ENCODE peak calls at places on chromosomes 4 and X, in seven cellular contexts. One of them, this sample, is unnamed. For H3K4me1, the result is how much of the 10 kb centered on the place peaks cover.

GRCh38 chr4:144696376-144696775 is 50.4 kb downstream of the HHIP start:
- DNase-seq in HCT116: no peak
- DNase-seq in H1: no peak
- DNase-seq in HepG2: no peak
- DNase-seq in GM12878: no peak
- DNase-seq in K562: no peak
- DNase-seq in SK-N-SH: no peak
- DNase-seq in this sample: no peak

GRCh38 chr4:140755811-140756291 is 334 bp downstream of the TBC1D9 start:
- DNase-seq in GM12878: no peak
- DNase-seq in K562: no peak
- DNase-seq in HepG2: no peak
- DNase-seq in H1: no peak
- DNase-seq in SK-N-SH: peak
- DNase-seq in HCT116: no peak
- DNase-seq in this sample: no peak

GRCh38 chr4:186651624-186652023 is 72.0 kb downstream of the FAT1 start:
- DNase-seq in SK-N-SH: no peak
- DNase-seq in HCT116: no peak
- DNase-seq in H1: no peak
- DNase-seq in K562: no peak
- DNase-seq in HepG2: no peak
- DNase-seq in GM12878: no peak
- DNase-seq in this sample: no peak

GRCh38 chr4:113958766-113959540 is 20.5 kb downstream of the ARSJ start:
- DNase-seq in SK-N-SH: no peak
- DNase-seq in HepG2: peak
- DNase-seq in GM12878: no peak
- DNase-seq in HCT116: peak
- DNase-seq in H1: no peak
- DNase-seq in K562: no peak
- DNase-seq in this sample: no peak

GRCh38 chrX:24466025-24466424 is 939 bp downstream of the PDK3 start:
- DNase-seq in GM12878: no peak
- DNase-seq in H1: no peak
- DNase-seq in HCT116: no peak
- DNase-seq in HepG2: no peak
- DNase-seq in K562: no peak
- DNase-seq in SK-N-SH: no peak
- DNase-seq in this sample: no peak

GRCh38 chr4:93409035-93409434 is 419.5 kb upstream of the ATOH1 start:
- DNase-seq in GM12878: no peak
- DNase-seq in HepG2: no peak
- DNase-seq in SK-N-SH: no peak
- DNase-seq in H1: no peak
- DNase-seq in HCT116: no peak
- DNase-seq in K562: no peak
- DNase-seq in this sample: peak

GRCh38 chrX:2703991-2704369 is 12.9 kb downstream of the CD99 start:
- DNase-seq in K562: no peak
- DNase-seq in HepG2: no peak
- DNase-seq in GM12878: no peak
- DNase-seq in H1: no peak
- DNase-seq in HCT116: no peak
- DNase-seq in SK-N-SH: no peak
- DNase-seq in this sample: no peak

GRCh38 chrX:131746491-131746968 is 202.7 kb downstream of the OR13H1 start:
- DNase-seq in HepG2: no peak
- DNase-seq in H1: no peak
- DNase-seq in GM12878: peak
- DNase-seq in SK-N-SH: peak
- DNase-seq in HCT116: peak
- DNase-seq in K562: peak
- DNase-seq in this sample: peak

GRCh38 chrX:153649178-153649914 is 2.3 kb downstream of the DUSP9 start:
- DNase-seq in H1: no peak
- DNase-seq in GM12878: no peak
- DNase-seq in SK-N-SH: peak
- DNase-seq in K562: peak
- DNase-seq in HepG2: peak
- DNase-seq in HCT116: no peak
- DNase-seq in this sample: no peak

GRCh38 chr4:172938870-172939269 is 229.7 kb upstream of the GALNT7 start:
- DNase-seq in SK-N-SH: no peak
- DNase-seq in HCT116: no peak
- DNase-seq in HepG2: no peak
- DNase-seq in GM12878: no peak
- DNase-seq in H1: no peak
- DNase-seq in K562: no peak
- DNase-seq in this sample: no peak

GRCh38 chr4:147480891-147481576 is at the start of gene EDNRA:
- DNase-seq in GM12878: no peak
- DNase-seq in SK-N-SH: peak
- DNase-seq in HepG2: no peak
- DNase-seq in HCT116: no peak
- DNase-seq in H1: no peak
- DNase-seq in K562: no peak
- DNase-seq in this sample: peak

GRCh38 chr4:14816592-14817273 is 185.5 kb upstream of the CPEB2 start:
- DNase-seq in SK-N-SH: peak
- DNase-seq in GM12878: no peak
- DNase-seq in HepG2: no peak
- DNase-seq in K562: no peak
- DNase-seq in H1: no peak
- DNase-seq in HCT116: no peak
- DNase-seq in this sample: no peak

GRCh38 chr4:29571322-29571721 is 1148.8 kb upstream of the PCDH7 start:
- DNase-seq in GM12878: no peak
- DNase-seq in K562: no peak
- DNase-seq in SK-N-SH: no peak
- DNase-seq in HepG2: no peak
- DNase-seq in HCT116: no peak
- DNase-seq in H1: no peak
- DNase-seq in this sample: no peak

GRCh38 chr4:27068151-27068862 is 207.7 kb downstream of the STIM2 start:
- DNase-seq in K562: no peak
- DNase-seq in H1: no peak
- DNase-seq in SK-N-SH: no peak
- DNase-seq in HepG2: no peak
- DNase-seq in HCT116: no peak
- DNase-seq in GM12878: no peak
- DNase-seq in this sample: no peak

GRCh38 chrX:39903937-39904336 is 193.8 kb downstream of the BCOR start:
- DNase-seq in SK-N-SH: no peak
- DNase-seq in GM12878: no peak
- DNase-seq in H1: no peak
- DNase-seq in K562: no peak
- DNase-seq in HepG2: no peak
- DNase-seq in HCT116: no peak
- DNase-seq in this sample: no peak

GRCh38 chr4:95095352-95095974 is 337.7 kb downstream of the BMPR1B start:
- DNase-seq in GM12878: no peak
- DNase-seq in HCT116: peak
- DNase-seq in K562: no peak
- DNase-seq in HepG2: peak
- DNase-seq in H1: no peak
- DNase-seq in SK-N-SH: peak
- DNase-seq in this sample: no peak

GRCh38 chr4:48546336-48546735 is 56.3 kb downstream of the ZAR1 start:
- DNase-seq in GM12878: peak
- DNase-seq in K562: peak
- DNase-seq in HepG2: peak
- DNase-seq in HCT116: peak
- DNase-seq in H1: no peak
- DNase-seq in SK-N-SH: no peak
- DNase-seq in this sample: no peak

GRCh38 chr4:184617611-184618196 is 31.5 kb downstream of the CASP3 start:
- DNase-seq in SK-N-SH: no peak
- DNase-seq in H1: peak
- DNase-seq in HCT116: no peak
- DNase-seq in K562: no peak
- DNase-seq in GM12878: no peak
- DNase-seq in HepG2: no peak
- DNase-seq in this sample: peak

GRCh38 chr4:76809594-76810305 is 88.2 kb downstream of the SOWAHB start:
- DNase-seq in GM12878: no peak
- DNase-seq in H1: no peak
- DNase-seq in HepG2: peak
- DNase-seq in HCT116: no peak
- DNase-seq in K562: peak
- DNase-seq in SK-N-SH: no peak
- DNase-seq in this sample: no peak

GRCh38 chr4:127525585-127525984 is 107.2 kb upstream of the INTU start:
- DNase-seq in GM12878: no peak
- DNase-seq in SK-N-SH: no peak
- DNase-seq in K562: peak
- DNase-seq in HCT116: no peak
- DNase-seq in H1: no peak
- DNase-seq in HepG2: no peak
- DNase-seq in this sample: no peak

GRCh38 chr4:86935499-86935832 is 655 bp downstream of the AFF1 start:
- DNase-seq in SK-N-SH: peak
- DNase-seq in HCT116: no peak
- DNase-seq in GM12878: no peak
- DNase-seq in H1: no peak
- DNase-seq in K562: no peak
- DNase-seq in HepG2: no peak
- DNase-seq in this sample: no peak

GRCh38 chr4:168694669-168695068 is 197.8 kb downstream of the PALLD start:
- DNase-seq in HCT116: no peak
- DNase-seq in HepG2: no peak
- DNase-seq in GM12878: no peak
- DNase-seq in H1: no peak
- DNase-seq in K562: no peak
- DNase-seq in SK-N-SH: no peak
- DNase-seq in this sample: no peak

GRCh38 chr4:23877758-23878229 is 12.1 kb downstream of the PPARGC1A start:
- DNase-seq in SK-N-SH: no peak
- DNase-seq in H1: no peak
- DNase-seq in K562: no peak
- DNase-seq in HepG2: peak
- DNase-seq in HCT116: no peak
- DNase-seq in GM12878: no peak
- DNase-seq in this sample: no peak

GRCh38 chrX:15761564-15762191 is 23.6 kb downstream of the CA5B start:
- DNase-seq in HCT116: no peak
- DNase-seq in SK-N-SH: peak
- DNase-seq in K562: peak
- DNase-seq in HepG2: no peak
- DNase-seq in GM12878: no peak
- DNase-seq in H1: no peak
- DNase-seq in this sample: peak

DNA sequence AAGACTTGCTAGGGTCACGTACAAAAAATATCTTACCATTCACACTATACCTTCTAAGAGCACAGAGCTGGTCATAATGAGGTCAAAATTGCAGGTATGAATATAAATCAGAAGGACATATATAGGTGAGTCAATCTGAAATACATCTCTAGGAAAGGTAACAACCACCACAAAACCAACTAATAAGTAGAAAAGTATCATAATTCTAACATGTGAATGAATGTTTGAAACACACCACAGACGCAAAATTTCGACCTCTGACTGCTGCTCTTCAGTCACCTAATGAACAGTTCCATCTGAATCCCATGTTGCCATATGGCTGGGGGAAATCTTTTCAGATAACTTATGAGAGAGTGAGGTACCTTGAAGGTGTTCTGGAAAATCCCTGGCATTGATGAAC is 22.1 kb downstream of the STAP1 start:
- DNase-seq in SK-N-SH: no peak
- DNase-seq in K562: no peak
- DNase-seq in H1: no peak
- DNase-seq in GM12878: no peak
- DNase-seq in HCT116: no peak
- DNase-seq in HepG2: no peak
- DNase-seq in this sample: no peak
- H3K4me1 ChIP-seq in SK-N-SH: under half
- H3K4me1 ChIP-seq in K562: under half
- H3K4me1 ChIP-seq in H1: under half
- H3K4me1 ChIP-seq in GM12878: under half
- H3K4me1 ChIP-seq in HCT116: under half
- H3K4me1 ChIP-seq in HepG2: under half
- H3K4me1 ChIP-seq in this sample: under half

DNA sequence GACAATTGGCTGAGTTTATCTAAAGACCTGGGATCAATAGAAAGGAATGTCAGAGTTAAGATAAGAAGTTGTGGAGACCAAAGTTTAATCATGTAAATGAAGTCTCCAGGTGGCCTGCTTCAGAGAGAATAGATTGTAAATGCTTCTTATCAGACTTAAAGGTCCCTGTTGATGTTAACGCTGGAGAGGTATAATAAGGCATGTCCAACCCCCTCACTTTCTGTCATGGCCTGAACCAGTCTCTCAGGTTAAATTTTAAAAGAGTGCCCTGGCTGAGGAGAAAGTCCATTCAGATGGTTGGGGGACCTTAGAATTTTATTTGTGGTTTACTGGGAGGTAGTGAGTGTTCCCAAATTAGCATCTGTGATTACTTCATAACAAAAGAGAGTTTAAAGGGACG is 86.7 kb downstream of the AKAP4 start:
- DNase-seq in K562: no peak
- DNase-seq in H1: no peak
- DNase-seq in GM12878: no peak
- DNase-seq in HepG2: peak
- DNase-seq in HCT116: no peak
- DNase-seq in SK-N-SH: no peak
- DNase-seq in this sample: peak
- H3K9ac ChIP-seq in K562: no peak
- H3K9ac ChIP-seq in H1: no peak
- H3K9ac ChIP-seq in GM12878: no peak
- H3K9ac ChIP-seq in HepG2: no peak
- H3K9ac ChIP-seq in HCT116: no peak
- H3K9ac ChIP-seq in SK-N-SH: no peak
- H3K9ac ChIP-seq in this sample: no peak

DNA sequence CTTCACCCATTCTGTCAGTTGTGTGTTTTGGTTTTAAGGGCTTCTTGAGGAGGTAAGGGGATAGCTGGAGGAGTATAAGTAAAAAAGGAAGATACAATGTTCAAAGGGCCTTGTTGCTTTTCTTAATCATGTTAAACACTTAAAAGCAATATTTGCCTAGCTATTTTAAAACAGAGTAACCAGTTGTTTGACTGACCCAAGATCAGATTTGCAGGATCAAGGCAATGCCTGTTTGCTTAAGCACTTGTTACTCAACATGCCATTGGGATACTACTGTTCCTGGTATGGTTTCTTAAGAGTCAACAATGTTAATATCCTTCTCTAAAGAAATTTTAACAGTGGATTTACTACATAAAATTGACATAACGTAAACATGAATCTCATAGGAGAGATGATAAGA is 2.6 kb downstream of the DCLK2 start:
- DNase-seq in HepG2: peak
- DNase-seq in H1: no peak
- DNase-seq in SK-N-SH: no peak
- DNase-seq in GM12878: no peak
- DNase-seq in K562: no peak
- DNase-seq in HCT116: no peak
- DNase-seq in this sample: no peak
- TF ChIP-seq YY1 in HepG2: no peak
- TF ChIP-seq YY1 in H1: no peak
- TF ChIP-seq YY1 in SK-N-SH: no peak
- TF ChIP-seq YY1 in GM12878: no peak
- TF ChIP-seq YY1 in K562: no peak
- TF ChIP-seq YY1 in HCT116: no peak
- TF ChIP-seq YY1 in this sample: no peak

GRCh38 chr4:88722276-88722780 is 24.7 kb upstream of the NAP1L5 start:
- DNase-seq in SK-N-SH: no peak
- DNase-seq in K562: no peak
- DNase-seq in HepG2: no peak
- DNase-seq in GM12878: no peak
- DNase-seq in HCT116: no peak
- DNase-seq in H1: no peak
- DNase-seq in this sample: no peak
- H3K4me1 ChIP-seq in SK-N-SH: under half
- H3K4me1 ChIP-seq in K562: under half
- H3K4me1 ChIP-seq in HepG2: under half
- H3K4me1 ChIP-seq in GM12878: under half
- H3K4me1 ChIP-seq in HCT116: under half
- H3K4me1 ChIP-seq in H1: under half
- H3K4me1 ChIP-seq in this sample: under half

This sample was measured in NT2/D1.